ENCODE peak calls at places on chromosomes 4 and X, in six cellular contexts. P is NCI-H2081, D is fibroblast of pulmonary artery, U is midbrain, K is left ventricle myocardium inferior, T is IMR-90. S is an unnamed sample.

GRCh38 chr4:153773236-153773690 is 13.4 kb upstream of the RNF175 start:
- DNase-seq in D (no peak), P (no peak), T (no peak), K (no peak), U (no peak), S (no peak)

GRCh38 chr4:55351824-55352223 is 5.8 kb downstream of the SRD5A3 start:
- DNase-seq in T (no peak), D (no peak), U (no peak), K (no peak), P (no peak), S (no peak)

GRCh38 chr4:139913398-139913990 is 240.5 kb downstream of the MAML3 start:
- DNase-seq in U (no peak), D (peak; percentile 69), K (no peak), P (peak; percentile 58), T (peak; percentile 51), S (no peak)

GRCh38 chrX:30875957-30876356 is 13.1 kb downstream of the TAB3 start:
- DNase-seq in D (peak; percentile 72), U (no peak), K (no peak), T (peak; percentile 87), P (no peak), S (no peak)

GRCh38 chrX:24117288-24117687 is 32.2 kb upstream of the ZFX start:
- DNase-seq in D (peak; percentile 64), T (peak; percentile 88), P (peak; percentile 20), K (no peak), U (peak; percentile 24), S (peak; percentile 88)

GRCh38 chr4:116015062-116015461 is 901.6 kb upstream of the NDST4 start:
- DNase-seq in T (no peak), P (no peak), K (no peak), D (no peak), U (no peak), S (no peak)

GRCh38 chr4:182748949-182749348 is 168.2 kb downstream of the DCTD start:
- DNase-seq in T (peak; percentile 43), K (no peak), D (no peak), P (no peak), U (no peak), S (no peak)

GRCh38 chr4:20682853-20683252 is 17.4 kb upstream of the PACRGL start:
- DNase-seq in U (no peak), P (no peak), D (no peak), K (no peak), T (no peak), S (no peak)

GRCh38 chrX:40434947-40435346 is 145.8 kb upstream of the ATP6AP2 start:
- DNase-seq in T (peak; percentile 1), D (peak; percentile 39), U (peak; percentile 52), K (peak; percentile 18), P (no peak), S (no peak)

S was measured in cerebellar cortex.